ENCODE peak calls at places on chromosomes 2 and 18, in nine cellular contexts. J, Z, W, X, I, T, C, R and P are unnamed samples.
A peak's percentile ranks its signal among the peaks of the same experiment; 100 is the strongest.

GRCh38 chr2:67662222-67662621 is 265.1 kb downstream of the ETAA1 start:
- DNase-seq in J (no peak), Z (no peak), W (no peak), X (no peak), I (no peak), T (no peak), C (no peak), R (no peak), P (no peak)

GRCh38 chr2:131016826-131017596 is 76.2 kb downstream of the FAM168B start:
- DNase-seq in J (no peak), Z (no peak), W (peak; percentile 19), X (no peak), I (peak; percentile 42), T (no peak), C (peak; percentile 85), R (no peak), P (no peak)

GRCh38 chr2:234603619-234604018 is 106.7 kb upstream of the ARL4C start:
- DNase-seq in J (no peak), Z (no peak), W (no peak), X (no peak), I (no peak), T (no peak), C (no peak), R (no peak), P (no peak)

GRCh38 chr2:95270541-95271081 is 3.6 kb upstream of the PROM2 start:
- DNase-seq in J (no peak), Z (peak; percentile 7), W (peak; percentile 2), X (no peak), I (peak; percentile 3), T (no peak), C (no peak), R (no peak), P (no peak)

GRCh38 chr2:127676906-127677305 is 1.6 kb upstream of the LIMS2 start:
- DNase-seq in J (no peak), Z (no peak), W (no peak), X (peak; percentile 89), I (no peak), T (no peak), C (no peak), R (no peak), P (no peak)

GRCh38 chr2:120352701-120353590 is 7.0 kb downstream of the INHBB start:
- DNase-seq in J (no peak), Z (no peak), W (no peak), X (no peak), I (no peak), T (no peak), C (no peak), R (no peak), P (no peak)

GRCh38 chr2:95059656-95060370 is 34.3 kb downstream of the MAL start:
- DNase-seq in J (no peak), Z (no peak), W (no peak), X (peak; percentile 51), I (no peak), T (no peak), C (no peak), R (no peak), P (no peak)

GRCh38 chr2:205860146-205860545 is 177.8 kb downstream of the NRP2 start:
- DNase-seq in J (no peak), Z (no peak), W (no peak), X (no peak), I (no peak), T (no peak), C (no peak), R (no peak), P (peak; percentile 42)

GRCh38 chr2:196415384-196415783 is 224.1 kb upstream of the CCDC150 start:
- DNase-seq in J (no peak), Z (no peak), W (no peak), X (no peak), I (no peak), T (no peak), C (no peak), R (no peak), P (no peak)

GRCh38 chr2:64456298-64456697 is 2.3 kb downstream of the LGALSL start:
- DNase-seq in J (no peak), Z (peak; percentile 36), W (no peak), X (no peak), I (no peak), T (no peak), C (no peak), R (no peak), P (no peak)

GRCh38 chr2:175605599-175605988 is 396.5 kb downstream of the LNPK start:
- DNase-seq in J (no peak), Z (no peak), W (no peak), X (no peak), I (no peak), T (no peak), C (no peak), R (no peak), P (no peak)

GRCh38 chr2:173064231-173064805 is 11.3 kb upstream of the MAP3K20 start:
- DNase-seq in J (no peak), Z (no peak), W (no peak), X (no peak), I (no peak), T (no peak), C (no peak), R (no peak), P (no peak)

GRCh38 chr2:79393806-79394484 is 118.9 kb upstream of the CTNNA2 start:
- DNase-seq in J (no peak), Z (no peak), W (no peak), X (no peak), I (no peak), T (no peak), C (no peak), R (no peak), P (no peak)

GRCh38 chr2:8413589-8414135 is 268.2 kb upstream of the ID2 start:
- DNase-seq in J (peak; percentile 60), Z (peak; percentile 48), W (no peak), X (no peak), I (peak; percentile 76), T (no peak), C (peak; percentile 29), R (peak; percentile 65), P (peak; percentile 34)

GRCh38 chr2:164675027-164675426 is 53.7 kb upstream of the GRB14 start:
- DNase-seq in J (no peak), Z (no peak), W (no peak), X (no peak), I (no peak), T (no peak), C (peak; percentile 9), R (no peak), P (no peak)

GRCh38 chr2:154898269-154898668 is 199.8 kb downstream of the KCNJ3 start:
- DNase-seq in J (no peak), Z (no peak), W (no peak), X (no peak), I (no peak), T (no peak), C (no peak), R (no peak), P (no peak)
- TF ChIP-seq POLR2A in J (no peak), Z (no peak), W (no peak), X (no peak), I (no peak), T (no peak), C (no peak), R (no peak), P (no peak)

GRCh38 chr2:157258520-157259326 is 1.2 kb downstream of the GALNT5 start:
- DNase-seq in J (peak; percentile 43), Z (no peak), W (no peak), X (no peak), I (no peak), T (no peak), C (no peak), R (no peak), P (no peak)
- H3K4me3 ChIP-seq in J (peak overlapping the region; percentile 46), Z (no peak overlapping the region), W (no peak overlapping the region), X (no peak overlapping the region), I (no peak overlapping the region), T (peak overlapping the region; percentile 57), C (peak overlapping the region; percentile 47), R (no peak overlapping the region), P (no peak overlapping the region)

DNA sequence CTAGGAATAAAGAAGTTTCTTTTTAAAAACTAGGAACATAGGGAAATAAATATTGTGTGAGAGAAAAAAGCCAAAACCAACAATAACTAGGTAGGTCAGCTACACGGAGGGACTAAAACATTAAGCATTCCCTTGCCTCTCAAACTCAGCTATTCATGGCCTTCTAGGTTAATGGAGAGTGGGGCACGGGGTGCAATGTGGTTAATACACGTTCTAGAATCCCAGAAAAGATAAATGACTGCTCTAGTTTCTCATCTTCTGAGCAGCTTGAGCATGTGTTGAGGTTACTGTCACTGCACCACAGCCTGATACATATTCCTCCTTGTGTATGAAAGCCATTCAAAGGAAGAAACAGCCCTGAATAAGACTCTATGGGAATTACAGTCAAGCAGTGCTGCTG is 31.4 kb downstream of the SLC8A1 start:
- DNase-seq in J (no peak), Z (no peak), W (no peak), X (no peak), I (no peak), T (no peak), C (no peak), R (no peak), P (no peak)
- H3K4me1 ChIP-seq in J (peaks cover 3% of the 10 kb centered on the region), Z (peaks cover 26% of the 10 kb centered on the region), W (peaks cover 2% of the 10 kb centered on the region), X (peaks cover 37% of the 10 kb centered on the region), I (no peaks in the 10 kb centered on the region), T (no peaks in the 10 kb centered on the region), C (no peaks in the 10 kb centered on the region), R (no peaks in the 10 kb centered on the region), P (no peaks in the 10 kb centered on the region)

DNA sequence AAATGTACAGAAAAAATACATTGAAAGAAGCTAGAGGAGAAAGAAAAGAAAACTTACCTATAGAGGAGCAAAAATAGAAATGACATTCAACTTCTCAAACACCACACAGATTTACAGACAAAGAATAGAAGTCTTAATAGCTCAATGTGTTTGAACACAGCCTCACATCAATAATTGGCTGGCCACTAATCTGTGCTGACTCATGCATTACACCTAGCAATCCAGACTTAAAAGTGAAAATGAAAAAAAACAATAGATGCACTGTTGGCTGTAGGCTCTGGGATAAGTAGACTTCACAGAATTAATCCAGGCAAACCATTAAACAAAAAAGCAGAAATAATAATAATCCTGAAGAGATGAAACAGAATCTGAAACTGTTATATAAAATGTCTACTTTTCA is 961.3 kb upstream of the CELF4 start:
- DNase-seq in J (no peak), Z (no peak), W (no peak), X (no peak), I (no peak), T (no peak), C (no peak), R (no peak), P (no peak)
- TF ChIP-seq POLR2A in J (no peak), Z (no peak), W (no peak), X (no peak), I (no peak), T (no peak), C (no peak), R (no peak), P (no peak)

DNA sequence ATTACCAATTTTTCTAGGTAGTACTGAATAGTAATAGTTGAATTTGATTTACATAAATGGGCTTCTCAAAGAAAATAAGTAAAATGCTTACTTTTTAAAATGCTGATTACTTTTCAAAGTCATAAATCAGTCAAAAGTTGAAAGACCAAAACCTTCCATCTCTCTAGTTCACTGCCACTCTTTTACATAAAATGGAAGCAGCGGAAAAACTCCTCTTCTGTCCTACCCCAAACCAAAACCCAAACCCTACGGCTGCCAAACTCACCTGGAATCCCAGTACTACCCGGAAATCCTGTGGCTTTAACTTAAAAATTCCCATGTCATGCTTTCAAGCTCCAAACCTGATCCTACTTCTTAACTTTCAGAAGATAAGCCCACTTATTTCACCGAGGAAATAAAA is 81.2 kb upstream of the MAPRE2 start:
- DNase-seq in J (no peak), Z (no peak), W (no peak), X (no peak), I (no peak), T (no peak), C (no peak), R (no peak), P (no peak)
- H3K4me3 ChIP-seq in J (peak overlapping the region; percentile 39), Z (no peak overlapping the region), W (no peak overlapping the region), X (no peak overlapping the region), I (no peak overlapping the region), T (no peak overlapping the region), C (no peak overlapping the region), R (no peak overlapping the region), P (no peak overlapping the region)

GRCh38 chr18:51438797-51439350 is 241.4 kb upstream of the MEX3C start:
- DNase-seq in J (no peak), Z (no peak), W (no peak), X (no peak), I (no peak), T (no peak), C (no peak), R (no peak), P (no peak)
- H3K4me1 ChIP-seq in J (no peaks in the 10 kb centered on the region), Z (no peaks in the 10 kb centered on the region), W (no peaks in the 10 kb centered on the region), X (no peaks in the 10 kb centered on the region), I (no peaks in the 10 kb centered on the region), T (no peaks in the 10 kb centered on the region), C (no peaks in the 10 kb centered on the region), R (no peaks in the 10 kb centered on the region), P (no peaks in the 10 kb centered on the region)